ENCODE peak calls at places on chromosomes 2 and 18, in seven cellular contexts. Z, V, R, D, S, W and F are unnamed samples.

GRCh38 chr2:12694990-12695774 is 21.6 kb upstream of the TRIB2 start:
- DNase-seq in Z (no peak), V (no peak), R (no peak), D (no peak), S (no peak), W (no peak), F (no peak)

GRCh38 chr18:12841070-12841469 is 43.0 kb downstream of the PTPN2 start:
- DNase-seq in Z (no peak), V (no peak), R (no peak), D (no peak), S (no peak), W (no peak), F (no peak)

GRCh38 chr18:31506024-31506742 is 8.2 kb downstream of the DSG2 start:
- DNase-seq in Z (no peak), V (no peak), R (no peak), D (no peak), S (peak; percentile 21), W (peak; percentile 47), F (no peak)

GRCh38 chr2:151878655-151879563 is 50.7 kb upstream of the ARL5A start:
- DNase-seq in Z (no peak), V (peak; percentile 46), R (no peak), D (no peak), S (no peak), W (peak; percentile 66), F (no peak)

GRCh38 chr2:144524190-144524957 is 4.5 kb upstream of the ZEB2 start:
- DNase-seq in Z (no peak), V (no peak), R (peak; percentile 65), D (peak; percentile 54), S (no peak), W (peak; percentile 20), F (no peak)

GRCh38 chr2:54560146-54560881 is 104.2 kb downstream of the SPTBN1 start:
- DNase-seq in Z (no peak), V (no peak), R (peak; percentile 63), D (no peak), S (peak; percentile 49), W (peak; percentile 56), F (no peak)

GRCh38 chr2:36812196-36812595 is 115.7 kb downstream of the VIT start:
- DNase-seq in Z (no peak), V (peak; percentile 22), R (no peak), D (no peak), S (peak; percentile 36), W (no peak), F (no peak)

GRCh38 chr18:58177886-58178470 is 134.0 kb downstream of the NEDD4L start:
- DNase-seq in Z (no peak), V (no peak), R (no peak), D (no peak), S (no peak), W (no peak), F (no peak)

GRCh38 chr18:55307505-55307904 is 280.5 kb downstream of the TCF4 start:
- DNase-seq in Z (no peak), V (no peak), R (no peak), D (no peak), S (no peak), W (no peak), F (no peak)

GRCh38 chr2:168194784-168195522 is 52.4 kb downstream of the STK39 start:
- DNase-seq in Z (no peak), V (no peak), R (peak; percentile 54), D (no peak), S (no peak), W (peak; percentile 26), F (no peak)

GRCh38 chr2:201806442-201806841 is at the start of gene CDK15:
- DNase-seq in Z (no peak), V (no peak), R (no peak), D (no peak), S (no peak), W (peak; percentile 83), F (no peak)
- H3K27ac ChIP-seq in Z (no peak within 1 kb of the TSS), V (no peak within 1 kb of the TSS), R (no peak within 1 kb of the TSS), D (no peak within 1 kb of the TSS), S (no peak within 1 kb of the TSS), W (peak within 1 kb of the TSS; percentile 66), F (no peak within 1 kb of the TSS)

DNA sequence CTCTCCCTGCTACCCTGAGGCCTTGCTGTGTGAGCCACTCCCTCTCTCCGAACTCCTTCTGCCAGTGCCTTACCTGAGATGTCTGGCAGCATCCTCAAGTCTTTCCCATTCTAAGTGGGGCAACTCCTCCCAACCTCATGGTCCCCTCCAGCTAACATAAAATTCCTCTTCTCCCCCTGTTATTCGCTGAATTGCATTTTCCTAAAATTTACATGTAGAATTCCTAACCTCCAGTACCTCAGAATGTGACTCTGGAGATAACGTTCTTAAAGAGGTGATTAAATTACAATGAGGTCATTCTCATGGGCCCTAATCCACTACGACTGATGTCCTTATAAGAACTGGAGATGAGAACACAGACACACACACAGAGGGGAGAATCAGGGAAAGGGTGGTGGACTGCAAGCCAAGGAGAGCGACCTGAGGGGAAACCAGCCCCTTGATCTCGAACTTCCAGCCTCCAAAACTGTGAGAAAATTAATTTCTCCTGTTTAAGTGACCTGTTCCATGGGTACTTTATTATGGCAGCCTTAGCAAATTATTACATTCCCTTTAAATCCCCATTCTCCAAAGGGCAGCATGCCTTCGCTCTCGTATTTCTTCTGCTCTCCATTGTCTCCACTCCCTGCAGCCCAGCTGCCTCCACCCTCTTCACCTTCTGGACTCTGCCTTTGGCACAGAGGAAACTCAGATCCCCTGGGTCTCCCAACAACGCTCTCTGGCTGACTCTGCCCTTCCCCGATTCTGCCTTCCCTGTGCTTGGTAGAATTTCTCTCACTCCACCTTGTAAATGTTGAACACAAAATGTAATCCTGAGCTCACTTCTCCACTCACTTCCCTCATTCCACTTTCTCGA is 70.5 kb downstream of the TGIF1 start:
- DNase-seq in Z (no peak), V (no peak), R (no peak), D (no peak), S (no peak), W (no peak), F (no peak)
- H3K27ac ChIP-seq in Z (no peak overlapping the region), V (no peak overlapping the region), R (no peak overlapping the region), D (no peak overlapping the region), S (peak overlapping the region; percentile 21), W (no peak overlapping the region), F (no peak overlapping the region)

GRCh38 chr2:42998721-42999120 is 206.3 kb upstream of the HAAO start:
- DNase-seq in Z (no peak), V (no peak), R (no peak), D (no peak), S (no peak), W (no peak), F (no peak)
- H3K27ac ChIP-seq in Z (no peak overlapping the region), V (no peak overlapping the region), R (no peak overlapping the region), D (no peak overlapping the region), S (peak overlapping the region; percentile 60), W (no peak overlapping the region), F (no peak overlapping the region)

GRCh38 chr2:169808211-169808610 is 9.5 kb downstream of the SSB start:
- DNase-seq in Z (no peak), V (no peak), R (no peak), D (no peak), S (no peak), W (peak; percentile 56), F (no peak)
- H3K27ac ChIP-seq in Z (no peak overlapping the region), V (no peak overlapping the region), R (no peak overlapping the region), D (no peak overlapping the region), S (no peak overlapping the region), W (peak overlapping the region; percentile 13), F (no peak overlapping the region)

GRCh38 chr2:230864605-230865323 is at the start of gene ITM2C:
- DNase-seq in Z (peak; percentile 67), V (peak; percentile 27), R (peak; percentile 82), D (peak; percentile 69), S (peak; percentile 76), W (peak; percentile 53), F (peak; percentile 57)
- H3K27ac ChIP-seq in Z (peak within 1 kb of the TSS; percentile 37), V (peak within 1 kb of the TSS; percentile 66), R (peak within 1 kb of the TSS; percentile 24), D (peak within 1 kb of the TSS; percentile 78), S (peak within 1 kb of the TSS; percentile 91), W (no peak within 1 kb of the TSS), F (peak within 1 kb of the TSS; percentile 21)

GRCh38 chr2:191679818-191680600 is 2.1 kb downstream of the NABP1 start:
- DNase-seq in Z (no peak), V (peak; percentile 66), R (no peak), D (no peak), S (peak; percentile 35), W (peak; percentile 91), F (no peak)
- H3K27ac ChIP-seq in Z (peak overlapping the region; percentile 33), V (peak overlapping the region; percentile 15), R (peak overlapping the region; percentile 94), D (no peak overlapping the region), S (peak overlapping the region; percentile 90), W (peak overlapping the region; percentile 100), F (peak overlapping the region; percentile 90)

GRCh38 chr2:25251032-25251460 is 82.7 kb upstream of the POMC start:
- DNase-seq in Z (no peak), V (no peak), R (no peak), D (no peak), S (no peak), W (peak; percentile 36), F (no peak)
- H3K27ac ChIP-seq in Z (peak overlapping the region; percentile 52), V (no peak overlapping the region), R (no peak overlapping the region), D (peak overlapping the region; percentile 97), S (peak overlapping the region; percentile 87), W (no peak overlapping the region), F (peak overlapping the region; percentile 64)

GRCh38 chr2:64748147-64748546 is 94.4 kb upstream of the SERTAD2 start:
- DNase-seq in Z (no peak), V (no peak), R (no peak), D (no peak), S (no peak), W (no peak), F (no peak)
- H3K27ac ChIP-seq in Z (no peak overlapping the region), V (peak overlapping the region; percentile 75), R (no peak overlapping the region), D (no peak overlapping the region), S (no peak overlapping the region), W (no peak overlapping the region), F (no peak overlapping the region)

GRCh38 chr2:120684691-120685402 is 50.8 kb upstream of the GLI2 start:
- DNase-seq in Z (no peak), V (no peak), R (peak; percentile 15), D (no peak), S (no peak), W (peak; percentile 74), F (no peak)
- H3K27ac ChIP-seq in Z (no peak overlapping the region), V (no peak overlapping the region), R (no peak overlapping the region), D (no peak overlapping the region), S (no peak overlapping the region), W (no peak overlapping the region), F (no peak overlapping the region)